ENCODE peak calls at places on chromosomes 1 and 21, in six cellular contexts. J, A, L, O, R and I are unnamed samples.

GRCh38 chr1:156488566-156489165 is 11.9 kb downstream of the MEF2D start:
- DNase-seq in J (no peak), A (no peak), L (no peak), O (no peak), R (peak), I (no peak)

GRCh38 chr21:33076600-33077329 is 6.8 kb downstream of the OLIG1 start:
- DNase-seq in J (no peak), A (no peak), L (no peak), O (no peak), R (no peak), I (peak)

GRCh38 chr1:101713760-101714159 is 283.0 kb downstream of the OLFM3 start:
- DNase-seq in J (no peak), A (no peak), L (no peak), O (no peak), R (no peak), I (no peak)

GRCh38 chr1:40185951-40186864 is 25.0 kb downstream of the RLF start:
- DNase-seq in J (no peak), A (no peak), L (no peak), O (peak), R (peak), I (no peak)

GRCh38 chr1:38444311-38444710 is 397.7 kb upstream of the POU3F1 start:
- DNase-seq in J (no peak), A (no peak), L (no peak), O (peak), R (no peak), I (no peak)

GRCh38 chr1:168972225-168972624 is 134.3 kb upstream of the ATP1B1 start:
- DNase-seq in J (no peak), A (no peak), L (no peak), O (no peak), R (no peak), I (no peak)

GRCh38 chr1:43329995-43330751 is 7.4 kb upstream of the MPL start:
- DNase-seq in J (no peak), A (no peak), L (no peak), O (peak), R (no peak), I (peak)

GRCh38 chr1:94156226-94156625 is 35.3 kb upstream of the ABCA4 start:
- DNase-seq in J (no peak), A (no peak), L (no peak), O (peak), R (no peak), I (no peak)

GRCh38 chr1:22184892-22185612 is 42.2 kb upstream of the WNT4 start:
- DNase-seq in J (no peak), A (peak), L (no peak), O (no peak), R (peak), I (no peak)

GRCh38 chr1:97986041-97987005 is 65.5 kb upstream of the DPYD start:
- DNase-seq in J (no peak), A (no peak), L (no peak), O (peak), R (no peak), I (no peak)

GRCh38 chr1:22323141-22323845 is 128.4 kb upstream of the ZBTB40 start:
- DNase-seq in J (peak), A (no peak), L (no peak), O (no peak), R (no peak), I (peak)

GRCh38 chr1:240350910-240351331 is 259.2 kb downstream of the FMN2 start:
- DNase-seq in J (no peak), A (no peak), L (no peak), O (peak), R (no peak), I (no peak)

GRCh38 chr1:180632326-180633088 is 685 bp downstream of the XPR1 start:
- DNase-seq in J (peak), A (peak), L (peak), O (no peak), R (peak), I (peak)

GRCh38 chr1:181918893-181919728 is 142.4 kb downstream of the ZNF648 start:
- DNase-seq in J (no peak), A (no peak), L (no peak), O (no peak), R (no peak), I (no peak)

GRCh38 chr1:207112907-207113306 is 8.9 kb downstream of the C4BPA start:
- DNase-seq in J (no peak), A (no peak), L (no peak), O (no peak), R (no peak), I (no peak)

GRCh38 chr1:204975021-204975420 is 68.0 kb upstream of the CNTN2 start:
- DNase-seq in J (no peak), A (no peak), L (no peak), O (no peak), R (no peak), I (no peak)

GRCh38 chr1:163069142-163069541 is at the start of gene RGS4:
- DNase-seq in J (no peak), A (peak), L (no peak), O (peak), R (peak), I (no peak)

GRCh38 chr1:174157157-174157806 is 2.0 kb upstream of the RABGAP1L start:
- DNase-seq in J (no peak), A (no peak), L (no peak), O (no peak), R (no peak), I (no peak)

GRCh38 chr1:179448429-179449149 is 82.8 kb downstream of the AXDND1 start:
- DNase-seq in J (no peak), A (no peak), L (no peak), O (no peak), R (no peak), I (no peak)

GRCh38 chr1:73205294-73205973 is 923.1 kb upstream of the NEGR1 start:
- DNase-seq in J (no peak), A (peak), L (no peak), O (no peak), R (no peak), I (no peak)

GRCh38 chr1:62676606-62677356 is 11.4 kb downstream of the DOCK7 start:
- DNase-seq in J (no peak), A (no peak), L (no peak), O (peak), R (no peak), I (no peak)

GRCh38 chr1:6852136-6852890 is 67.1 kb downstream of the CAMTA1 start:
- DNase-seq in J (no peak), A (no peak), L (no peak), O (no peak), R (no peak), I (no peak)

GRCh38 chr1:14083706-14084105 is 383.7 kb downstream of the PRDM2 start:
- DNase-seq in J (no peak), A (no peak), L (no peak), O (no peak), R (no peak), I (no peak)

GRCh38 chr1:50103615-50104081 is 5.1 kb upstream of the ELAVL4 start:
- DNase-seq in J (no peak), A (no peak), L (no peak), O (no peak), R (no peak), I (no peak)

GRCh38 chr1:156663178-156663577 is 14.0 kb downstream of the NES start:
- DNase-seq in J (no peak), A (no peak), L (no peak), O (peak), R (no peak), I (no peak)

GRCh38 chr1:110515896-110516295 is 3.1 kb downstream of the KCNA10 start:
- DNase-seq in J (no peak), A (no peak), L (no peak), O (peak), R (no peak), I (no peak)

GRCh38 chr1:238833919-238834318 is 552.4 kb upstream of the CHRM3 start:
- DNase-seq in J (no peak), A (no peak), L (no peak), O (no peak), R (no peak), I (no peak)

GRCh38 chr1:31576201-31576669 is at the start of gene TINAGL1:
- DNase-seq in J (peak), A (peak), L (no peak), O (no peak), R (peak), I (no peak)

GRCh38 chr1:12475158-12475934 is 142.7 kb downstream of the DHRS3 start:
- DNase-seq in J (no peak), A (peak), L (no peak), O (no peak), R (no peak), I (no peak)

GRCh38 chr1:219278288-219278687 is 104.6 kb downstream of the LYPLAL1 start:
- DNase-seq in J (no peak), A (no peak), L (no peak), O (no peak), R (no peak), I (no peak)

GRCh38 chr1:56002272-56002671 is 577.1 kb downstream of the PLPP3 start:
- DNase-seq in J (no peak), A (no peak), L (no peak), O (no peak), R (no peak), I (no peak)

GRCh38 chr1:160971618-160972056 is 17.0 kb upstream of the ITLN2 start:
- DNase-seq in J (no peak), A (no peak), L (no peak), O (no peak), R (no peak), I (no peak)

GRCh38 chr1:155127105-155127671 is 488 bp upstream of the EFNA1 start:
- DNase-seq in J (peak), A (peak), L (peak), O (peak), R (peak), I (peak)

GRCh38 chr1:225603538-225604354 is 49.2 kb downstream of the ENAH start:
- DNase-seq in J (no peak), A (no peak), L (no peak), O (peak), R (no peak), I (no peak)

GRCh38 chr1:214933375-214933774 is 149.2 kb upstream of the KCNK2 start:
- DNase-seq in J (no peak), A (no peak), L (no peak), O (peak), R (no peak), I (no peak)

GRCh38 chr1:195663549-195664280 is 944.5 kb downstream of the KCNT2 start:
- DNase-seq in J (no peak), A (no peak), L (no peak), O (peak), R (no peak), I (no peak)

GRCh38 chr1:38923607-38924006 is 18.0 kb downstream of the RHBDL2 start:
- DNase-seq in J (no peak), A (no peak), L (no peak), O (no peak), R (no peak), I (no peak)

GRCh38 chr1:244815600-244816099 is 19.8 kb upstream of the COX20 start:
- DNase-seq in J (no peak), A (no peak), L (no peak), O (no peak), R (no peak), I (no peak)

GRCh38 chr1:246753670-246754535 is 29.7 kb downstream of the SCCPDH start:
- DNase-seq in J (no peak), A (peak), L (peak), O (peak), R (peak), I (peak)

GRCh38 chr1:209570757-209571156 is 12.8 kb upstream of the CAMK1G start:
- DNase-seq in J (no peak), A (no peak), L (no peak), O (no peak), R (no peak), I (no peak)
- TF ChIP-seq POLR2A in J (no peak), A (no peak), L (no peak), O (no peak), R (no peak), I (no peak)

DNA sequence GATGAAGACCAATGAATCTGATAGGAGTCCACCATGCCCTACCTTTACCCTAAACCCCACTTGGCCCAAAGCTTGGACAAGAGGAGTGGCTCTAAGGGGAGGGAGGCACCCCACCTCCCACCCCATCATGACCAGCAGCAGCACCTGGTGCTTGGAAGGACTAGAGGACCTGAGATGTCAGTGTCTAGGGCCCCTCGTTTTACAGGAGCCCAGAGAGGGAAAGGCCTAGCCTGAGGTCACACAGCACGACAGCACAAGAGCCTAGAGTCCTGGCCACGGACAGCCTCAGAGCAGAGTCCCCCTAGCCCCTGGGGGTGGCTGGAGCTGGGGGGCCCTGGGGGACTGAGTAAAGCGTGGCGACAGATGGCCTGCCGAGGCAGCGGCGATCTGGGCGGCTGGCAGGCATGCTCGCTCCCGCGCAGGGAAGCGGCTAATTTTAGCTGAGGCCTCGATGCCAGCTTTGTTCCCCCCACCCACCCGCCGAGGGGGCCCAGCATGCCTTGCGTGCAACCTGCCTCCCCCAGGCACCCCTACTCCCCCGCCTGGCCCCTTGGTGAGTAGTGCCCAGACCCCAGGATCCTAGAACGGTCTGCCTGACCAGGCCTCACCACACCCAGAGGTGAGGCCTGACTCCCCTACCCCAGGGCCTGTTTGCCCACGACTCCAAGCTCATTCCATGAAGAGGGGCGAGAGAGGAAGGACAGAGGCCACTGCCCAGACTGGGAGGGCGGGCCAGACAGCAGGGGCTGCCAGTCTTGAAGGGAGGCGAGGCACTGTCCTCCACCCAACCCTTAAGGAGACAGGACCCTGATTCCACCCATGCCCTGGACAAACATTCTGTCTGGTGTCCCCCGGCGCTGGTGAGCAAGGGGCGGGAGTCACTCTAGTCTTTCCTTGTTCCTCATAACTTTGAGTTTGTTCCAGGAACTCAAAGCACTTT is 39.0 kb downstream of the AHDC1 start:
- DNase-seq in J (no peak), A (no peak), L (no peak), O (no peak), R (no peak), I (no peak)
- H3K4me3 ChIP-seq in J (no peak), A (no peak), L (no peak), O (no peak), R (no peak), I (no peak)

GRCh38 chr1:59502009-59502691 is 205.3 kb downstream of the FGGY start:
- DNase-seq in J (no peak), A (peak), L (no peak), O (no peak), R (no peak), I (no peak)
- TF ChIP-seq CTCF in J (no peak), A (no peak), L (no peak), O (no peak), R (no peak), I (no peak)

DNA sequence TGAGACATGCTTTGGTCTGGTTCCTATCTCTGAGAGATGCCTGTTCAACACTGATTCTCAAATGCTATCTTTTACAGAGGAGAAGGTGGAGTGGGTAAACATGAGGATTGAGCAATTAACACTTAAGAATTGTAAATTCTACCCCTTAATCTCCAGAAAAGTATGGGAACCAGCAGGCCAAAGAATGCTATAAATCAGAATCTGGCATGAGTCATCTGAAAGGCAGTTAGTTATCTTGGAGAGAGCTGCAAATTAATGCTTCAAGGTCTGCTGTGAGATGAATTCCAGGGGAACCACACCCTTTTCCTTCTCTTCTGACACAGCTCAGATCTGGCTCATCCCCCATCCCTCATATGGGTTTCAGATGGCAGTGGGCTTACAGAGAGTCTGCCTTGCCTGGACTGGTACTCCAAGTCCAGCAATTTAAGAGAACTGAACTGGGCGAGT is 5.2 kb downstream of the S100A10 start:
- DNase-seq in J (no peak), A (no peak), L (no peak), O (peak), R (no peak), I (no peak)
- TF ChIP-seq POLR2A in J (no peak), A (no peak), L (no peak), O (no peak), R (no peak), I (no peak)